ENCODE peak calls at places on chromosomes 13 and 19, in five cellular contexts. One of them, this sample, is unnamed.

GRCh38 chr13:79776538-79776937 is 295.6 kb downstream of the NDFIP2 start:
- DNase-seq in GM12878: no peak
- DNase-seq in IMR-90: peak
- DNase-seq in HEK293T: no peak
- DNase-seq in A549: no peak
- DNase-seq in this sample: no peak

GRCh38 chr19:27744926-27745844 is 1467.8 kb downstream of the UQCRFS1 start:
- DNase-seq in GM12878: no peak
- DNase-seq in A549: no peak
- DNase-seq in IMR-90: no peak
- DNase-seq in HEK293T: no peak
- DNase-seq in this sample: no peak

GRCh38 chr19:49231389-49231788 is 73.8 kb downstream of the TRPM4 start:
- DNase-seq in HEK293T: no peak
- DNase-seq in IMR-90: no peak
- DNase-seq in A549: no peak
- DNase-seq in GM12878: peak
- DNase-seq in this sample: no peak

GRCh38 chr13:24360106-24360505 is 50.7 kb downstream of the C1QTNF9 start:
- DNase-seq in A549: no peak
- DNase-seq in HEK293T: no peak
- DNase-seq in IMR-90: no peak
- DNase-seq in GM12878: no peak
- DNase-seq in this sample: no peak

GRCh38 chr13:23651439-23651838 is 81.2 kb downstream of the TNFRSF19 start:
- DNase-seq in IMR-90: no peak
- DNase-seq in GM12878: no peak
- DNase-seq in HEK293T: no peak
- DNase-seq in A549: no peak
- DNase-seq in this sample: no peak

GRCh38 chr13:50788551-50788950 is 54.9 kb downstream of the DLEU7 start:
- DNase-seq in IMR-90: peak
- DNase-seq in GM12878: no peak
- DNase-seq in HEK293T: no peak
- DNase-seq in A549: no peak
- DNase-seq in this sample: no peak

GRCh38 chr19:35347171-35347929 is at the start of gene FFAR1:
- DNase-seq in HEK293T: no peak
- DNase-seq in IMR-90: no peak
- DNase-seq in A549: no peak
- DNase-seq in GM12878: peak
- DNase-seq in this sample: no peak

GRCh38 chr13:86135856-86136255 is 336.6 kb upstream of the SLITRK6 start:
- DNase-seq in A549: no peak
- DNase-seq in IMR-90: no peak
- DNase-seq in GM12878: no peak
- DNase-seq in HEK293T: no peak
- DNase-seq in this sample: no peak

GRCh38 chr13:33208290-33208990 is 77.1 kb downstream of the STARD13 start:
- DNase-seq in IMR-90: no peak
- DNase-seq in GM12878: no peak
- DNase-seq in HEK293T: no peak
- DNase-seq in A549: no peak
- DNase-seq in this sample: no peak

GRCh38 chr13:21371011-21371410 is 88.1 kb downstream of the ZDHHC20 start:
- DNase-seq in HEK293T: no peak
- DNase-seq in A549: no peak
- DNase-seq in IMR-90: no peak
- DNase-seq in GM12878: no peak
- DNase-seq in this sample: no peak

GRCh38 chr19:48644355-48644754 is 1.6 kb downstream of the CA11 start:
- DNase-seq in IMR-90: no peak
- DNase-seq in HEK293T: no peak
- DNase-seq in GM12878: no peak
- DNase-seq in A549: no peak
- DNase-seq in this sample: no peak

GRCh38 chr19:13882841-13883240 is 5.9 kb downstream of the NANOS3 start:
- DNase-seq in HEK293T: no peak
- DNase-seq in GM12878: no peak
- DNase-seq in IMR-90: no peak
- DNase-seq in A549: no peak
- DNase-seq in this sample: no peak

GRCh38 chr19:13262450-13262849 is 112.2 kb downstream of the IER2 start:
- DNase-seq in IMR-90: peak
- DNase-seq in GM12878: no peak
- DNase-seq in HEK293T: peak
- DNase-seq in A549: peak
- DNase-seq in this sample: peak

GRCh38 chr19:34936184-34936583 is 9.5 kb downstream of the ZNF30 start:
- DNase-seq in GM12878: no peak
- DNase-seq in A549: no peak
- DNase-seq in HEK293T: no peak
- DNase-seq in IMR-90: no peak
- DNase-seq in this sample: no peak

GRCh38 chr13:98199480-98199879 is 22.4 kb upstream of the RNF113B start:
- DNase-seq in GM12878: no peak
- DNase-seq in HEK293T: no peak
- DNase-seq in IMR-90: peak
- DNase-seq in A549: no peak
- DNase-seq in this sample: peak

GRCh38 chr13:61728468-61728867 is 312.8 kb upstream of the PCDH20 start:
- DNase-seq in IMR-90: no peak
- DNase-seq in GM12878: no peak
- DNase-seq in A549: no peak
- DNase-seq in HEK293T: no peak
- DNase-seq in this sample: no peak

GRCh38 chr13:64917566-64917965 is 2312.6 kb downstream of the PCDH9 start:
- DNase-seq in GM12878: no peak
- DNase-seq in HEK293T: no peak
- DNase-seq in A549: no peak
- DNase-seq in IMR-90: no peak
- DNase-seq in this sample: no peak

GRCh38 chr19:48613024-48613851 is 1.6 kb downstream of the FAM83E start:
- DNase-seq in A549: no peak
- DNase-seq in IMR-90: no peak
- DNase-seq in HEK293T: no peak
- DNase-seq in GM12878: no peak
- DNase-seq in this sample: no peak

GRCh38 chr13:110911880-110912279 is 3.0 kb downstream of the ANKRD10 start:
- DNase-seq in IMR-90: peak
- DNase-seq in HEK293T: no peak
- DNase-seq in GM12878: no peak
- DNase-seq in A549: no peak
- DNase-seq in this sample: no peak

GRCh38 chr19:35439921-35440320 is 8.1 kb upstream of the FFAR2 start:
- DNase-seq in IMR-90: no peak
- DNase-seq in HEK293T: no peak
- DNase-seq in A549: no peak
- DNase-seq in GM12878: no peak
- DNase-seq in this sample: no peak

GRCh38 chr13:111911141-111911720 is 155.7 kb upstream of the SOX1 start:
- DNase-seq in A549: no peak
- DNase-seq in HEK293T: no peak
- DNase-seq in GM12878: no peak
- DNase-seq in IMR-90: no peak
- DNase-seq in this sample: no peak

GRCh38 chr13:48532473-48533206 is at the start of gene RCBTB2:
- DNase-seq in A549: peak
- DNase-seq in HEK293T: peak
- DNase-seq in GM12878: peak
- DNase-seq in IMR-90: peak
- DNase-seq in this sample: peak

GRCh38 chr19:47487551-47488515 is 3.8 kb upstream of the KPTN start:
- DNase-seq in A549: no peak
- DNase-seq in IMR-90: no peak
- DNase-seq in GM12878: no peak
- DNase-seq in HEK293T: no peak
- DNase-seq in this sample: no peak
- TF ChIP-seq BHLHE40 in A549: no peak
- TF ChIP-seq BHLHE40 in IMR-90: no peak
- TF ChIP-seq BHLHE40 in GM12878: no peak
- TF ChIP-seq BHLHE40 in HEK293T: no peak
- TF ChIP-seq BHLHE40 in this sample: no peak

GRCh38 chr19:858868-859843 is at the start of gene CFD:
- DNase-seq in HEK293T: no peak
- DNase-seq in A549: no peak
- DNase-seq in IMR-90: no peak
- DNase-seq in GM12878: no peak
- DNase-seq in this sample: no peak

GRCh38 chr19:855566-856120 is 3.5 kb downstream of the ELANE start:
- DNase-seq in GM12878: no peak
- DNase-seq in A549: no peak
- DNase-seq in IMR-90: no peak
- DNase-seq in HEK293T: no peak
- DNase-seq in this sample: no peak

GRCh38 chr19:861099-861755 is 1.8 kb downstream of the CFD start:
- DNase-seq in A549: no peak
- DNase-seq in HEK293T: no peak
- DNase-seq in GM12878: no peak
- DNase-seq in IMR-90: no peak
- DNase-seq in this sample: no peak

GRCh38 chr19:860481-861098 is 1.1 kb downstream of the CFD start:
- DNase-seq in IMR-90: peak
- DNase-seq in GM12878: no peak
- DNase-seq in A549: peak
- DNase-seq in HEK293T: peak
- DNase-seq in this sample: peak

GRCh38 chr19:858284-858683 is 1.2 kb upstream of the CFD start:
- DNase-seq in IMR-90: no peak
- DNase-seq in A549: no peak
- DNase-seq in HEK293T: no peak
- DNase-seq in GM12878: no peak
- DNase-seq in this sample: no peak
- TF ChIP-seq BHLHE40 in IMR-90: no peak
- TF ChIP-seq BHLHE40 in A549: no peak
- TF ChIP-seq BHLHE40 in HEK293T: no peak
- TF ChIP-seq BHLHE40 in GM12878: no peak
- TF ChIP-seq BHLHE40 in this sample: no peak

DNA sequence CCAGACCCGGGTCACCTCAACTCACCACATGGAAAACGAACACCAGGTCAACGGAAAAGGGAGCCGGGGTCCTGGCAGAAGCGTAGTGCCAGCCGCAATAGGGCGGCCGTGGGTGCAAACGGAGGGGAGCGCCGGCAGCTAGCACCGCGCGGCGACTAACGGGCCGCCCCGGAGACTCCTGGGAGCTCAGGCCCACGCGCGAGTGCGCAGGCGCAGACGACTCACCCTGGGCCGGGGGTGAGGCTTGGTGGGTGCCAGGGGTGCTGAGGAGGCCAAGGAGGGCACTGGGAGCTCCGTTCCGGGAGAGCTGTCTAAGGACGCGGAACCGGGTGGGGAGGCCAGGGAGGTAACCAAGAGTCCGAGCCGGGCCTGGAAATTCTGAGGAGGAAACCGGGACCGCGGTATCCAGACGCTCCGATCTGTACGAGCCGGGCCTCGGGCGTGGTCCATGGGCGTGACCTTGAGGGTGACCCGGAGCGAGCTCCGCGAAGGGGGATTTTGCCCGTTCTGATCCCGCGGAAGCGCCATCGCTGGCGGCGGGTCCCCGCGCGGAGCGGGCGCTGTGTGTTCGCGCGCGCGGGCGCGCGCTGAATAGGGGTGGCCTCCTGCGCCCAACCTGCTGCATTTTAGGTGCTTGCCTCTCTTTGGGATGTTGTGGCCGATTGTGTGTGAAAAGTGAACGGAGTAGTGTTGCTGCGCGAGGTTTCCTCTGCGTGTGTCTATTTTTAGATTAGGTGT is at the start of gene ZNF382:
- DNase-seq in GM12878: peak
- DNase-seq in A549: no peak
- DNase-seq in HEK293T: peak
- DNase-seq in IMR-90: peak
- DNase-seq in this sample: peak
- TF ChIP-seq BHLHE40 in GM12878: no peak
- TF ChIP-seq BHLHE40 in A549: no peak
- TF ChIP-seq BHLHE40 in HEK293T: no peak
- TF ChIP-seq BHLHE40 in IMR-90: no peak
- TF ChIP-seq BHLHE40 in this sample: no peak

DNA sequence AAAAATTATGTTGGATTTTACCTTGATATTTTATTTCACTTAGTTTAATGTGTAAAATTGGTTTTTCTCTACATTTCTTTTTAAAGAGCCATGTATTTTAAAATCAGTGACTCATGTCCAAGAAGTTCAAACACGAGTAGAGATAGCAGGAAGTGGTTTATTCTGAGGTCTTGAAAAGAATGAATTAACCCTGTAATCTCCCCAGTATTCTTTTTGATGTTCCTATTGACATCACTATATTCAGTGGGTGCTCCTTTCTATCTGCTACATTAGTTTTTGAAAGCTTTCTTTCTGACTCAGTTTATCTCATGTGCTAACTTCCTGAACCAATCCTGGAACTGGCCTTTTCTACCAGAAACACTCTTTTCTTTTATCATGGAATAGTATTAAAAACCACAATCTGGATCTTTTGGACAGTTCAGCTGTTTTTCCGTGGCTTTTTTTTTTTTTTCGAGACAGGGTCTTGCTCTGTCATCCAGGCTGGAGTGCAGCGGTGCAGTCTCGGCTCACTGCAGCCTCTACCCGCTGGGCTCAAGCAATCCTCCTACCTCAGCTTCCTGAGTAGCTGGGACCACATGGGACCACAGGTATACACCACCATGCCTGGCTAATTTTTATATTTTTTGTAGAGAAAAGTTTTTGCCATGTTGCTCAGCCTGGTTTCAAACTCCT is 114.9 kb downstream of the PCCA start:
- DNase-seq in IMR-90: peak
- DNase-seq in GM12878: no peak
- DNase-seq in HEK293T: no peak
- DNase-seq in A549: no peak
- DNase-seq in this sample: no peak
- TF ChIP-seq BHLHE40 in IMR-90: no peak
- TF ChIP-seq BHLHE40 in GM12878: no peak
- TF ChIP-seq BHLHE40 in HEK293T: no peak
- TF ChIP-seq BHLHE40 in A549: no peak
- TF ChIP-seq BHLHE40 in this sample: no peak

DNA sequence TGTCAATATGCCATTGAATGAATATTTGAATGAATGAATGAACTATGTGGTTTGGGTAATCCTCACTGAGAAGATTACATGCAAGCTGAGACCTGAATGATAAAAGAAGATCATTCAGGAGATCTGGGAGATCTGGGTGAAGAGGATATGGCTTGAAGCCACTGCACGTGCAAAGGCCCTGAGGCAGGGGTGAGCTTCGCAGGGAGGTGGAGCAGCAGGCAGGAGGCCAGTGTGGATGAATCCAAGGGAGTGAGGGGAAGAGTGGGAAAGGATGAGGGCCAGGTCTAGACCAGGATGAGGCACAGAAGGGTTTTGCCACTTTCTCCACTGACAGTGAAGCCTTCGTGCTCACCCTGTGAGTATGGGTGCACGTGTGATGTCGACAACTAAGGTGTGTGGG is 49.9 kb downstream of the ERICH4 start:
- DNase-seq in IMR-90: no peak
- DNase-seq in A549: no peak
- DNase-seq in HEK293T: no peak
- DNase-seq in GM12878: no peak
- DNase-seq in this sample: no peak
- TF ChIP-seq BHLHE40 in IMR-90: no peak
- TF ChIP-seq BHLHE40 in A549: no peak
- TF ChIP-seq BHLHE40 in HEK293T: no peak
- TF ChIP-seq BHLHE40 in GM12878: no peak
- TF ChIP-seq BHLHE40 in this sample: no peak

This sample was measured in HepG2.